ENCODE peak calls at places on chromosomes 11 and 22, in seven cellular contexts. One of them, this sample, is unnamed.

GRCh38 chr11:20353829-20354434 is 9.6 kb upstream of the HTATIP2 start:
- DNase-seq in transverse colon: peak; percentile 45
- DNase-seq in stomach: peak; percentile 29
- DNase-seq in tibial nerve: no peak
- DNase-seq in ovary: no peak
- DNase-seq in sigmoid colon: no peak
- DNase-seq in A549: peak; percentile 44
- DNase-seq in this sample: no peak

GRCh38 chr11:4118107-4118506 is 23.5 kb downstream of the RRM1 start:
- DNase-seq in tibial nerve: no peak
- DNase-seq in A549: no peak
- DNase-seq in stomach: no peak
- DNase-seq in transverse colon: no peak
- DNase-seq in ovary: no peak
- DNase-seq in sigmoid colon: no peak
- DNase-seq in this sample: no peak

GRCh38 chr11:6727971-6728890 is 43.5 kb downstream of the OR2AG2 start:
- DNase-seq in stomach: no peak
- DNase-seq in transverse colon: no peak
- DNase-seq in ovary: no peak
- DNase-seq in A549: no peak
- DNase-seq in tibial nerve: no peak
- DNase-seq in sigmoid colon: no peak
- DNase-seq in this sample: no peak

GRCh38 chr11:11520231-11521015 is 101.4 kb downstream of the GALNT18 start:
- DNase-seq in ovary: no peak
- DNase-seq in stomach: no peak
- DNase-seq in transverse colon: no peak
- DNase-seq in tibial nerve: no peak
- DNase-seq in A549: no peak
- DNase-seq in sigmoid colon: peak; percentile 46
- DNase-seq in this sample: no peak

GRCh38 chr11:102530558-102530957 is at the start of gene MMP7:
- DNase-seq in A549: peak; percentile 46
- DNase-seq in sigmoid colon: no peak
- DNase-seq in ovary: no peak
- DNase-seq in transverse colon: no peak
- DNase-seq in tibial nerve: no peak
- DNase-seq in stomach: no peak
- DNase-seq in this sample: no peak

GRCh38 chr11:65786008-65786785 is 666 bp upstream of the OVOL1 start:
- DNase-seq in ovary: no peak
- DNase-seq in A549: no peak
- DNase-seq in tibial nerve: no peak
- DNase-seq in stomach: peak; percentile 59
- DNase-seq in transverse colon: no peak
- DNase-seq in sigmoid colon: no peak
- DNase-seq in this sample: peak; percentile 81

GRCh38 chr11:96105944-96106343 is 182.0 kb upstream of the MTMR2 start:
- DNase-seq in sigmoid colon: no peak
- DNase-seq in A549: no peak
- DNase-seq in transverse colon: no peak
- DNase-seq in stomach: no peak
- DNase-seq in tibial nerve: no peak
- DNase-seq in ovary: no peak
- DNase-seq in this sample: no peak

GRCh38 chr11:135074397-135074998 is 662.5 kb upstream of the B3GAT1 start:
- DNase-seq in tibial nerve: no peak
- DNase-seq in ovary: no peak
- DNase-seq in A549: no peak
- DNase-seq in transverse colon: no peak
- DNase-seq in sigmoid colon: no peak
- DNase-seq in stomach: no peak
- DNase-seq in this sample: no peak

GRCh38 chr11:61454520-61454919 is 24.6 kb downstream of the SDHAF2 start:
- DNase-seq in A549: no peak
- DNase-seq in stomach: no peak
- DNase-seq in ovary: no peak
- DNase-seq in transverse colon: no peak
- DNase-seq in sigmoid colon: no peak
- DNase-seq in tibial nerve: no peak
- DNase-seq in this sample: no peak

GRCh38 chr11:74141274-74141695 is 29.5 kb downstream of the C2CD3 start:
- DNase-seq in ovary: no peak
- DNase-seq in tibial nerve: no peak
- DNase-seq in stomach: peak; percentile 47
- DNase-seq in sigmoid colon: no peak
- DNase-seq in transverse colon: peak; percentile 17
- DNase-seq in A549: no peak
- DNase-seq in this sample: no peak

GRCh38 chr22:32240461-32240860 is 14.7 kb downstream of the SLC5A4 start:
- DNase-seq in tibial nerve: no peak
- DNase-seq in sigmoid colon: no peak
- DNase-seq in transverse colon: no peak
- DNase-seq in stomach: no peak
- DNase-seq in ovary: no peak
- DNase-seq in A549: no peak
- DNase-seq in this sample: no peak

GRCh38 chr11:68373189-68373809 is 60.9 kb downstream of the LRP5 start:
- DNase-seq in tibial nerve: no peak
- DNase-seq in stomach: no peak
- DNase-seq in sigmoid colon: no peak
- DNase-seq in A549: no peak
- DNase-seq in transverse colon: no peak
- DNase-seq in ovary: peak; percentile 64
- DNase-seq in this sample: no peak

GRCh38 chr11:111531687-111532364 is 8.7 kb upstream of the LAYN start:
- DNase-seq in transverse colon: no peak
- DNase-seq in tibial nerve: no peak
- DNase-seq in sigmoid colon: no peak
- DNase-seq in A549: peak; percentile 80
- DNase-seq in ovary: no peak
- DNase-seq in stomach: no peak
- DNase-seq in this sample: no peak

GRCh38 chr11:131796541-131796940 is 426.1 kb downstream of the NTM start:
- DNase-seq in A549: no peak
- DNase-seq in sigmoid colon: no peak
- DNase-seq in stomach: no peak
- DNase-seq in tibial nerve: no peak
- DNase-seq in transverse colon: no peak
- DNase-seq in ovary: no peak
- DNase-seq in this sample: no peak

GRCh38 chr11:113618360-113618759 is 87.7 kb downstream of the TMPRSS5 start:
- DNase-seq in ovary: no peak
- DNase-seq in stomach: no peak
- DNase-seq in tibial nerve: no peak
- DNase-seq in sigmoid colon: no peak
- DNase-seq in A549: no peak
- DNase-seq in transverse colon: no peak
- DNase-seq in this sample: no peak

GRCh38 chr11:17019231-17019630 is 5.0 kb upstream of the PLEKHA7 start:
- DNase-seq in transverse colon: no peak
- DNase-seq in stomach: no peak
- DNase-seq in A549: no peak
- DNase-seq in tibial nerve: no peak
- DNase-seq in sigmoid colon: no peak
- DNase-seq in ovary: no peak
- DNase-seq in this sample: no peak

GRCh38 chr22:41512421-41513194 is 31.7 kb downstream of the POLR3H start:
- DNase-seq in transverse colon: no peak
- DNase-seq in tibial nerve: no peak
- DNase-seq in A549: peak; percentile 66
- DNase-seq in ovary: peak; percentile 75
- DNase-seq in stomach: no peak
- DNase-seq in sigmoid colon: no peak
- DNase-seq in this sample: no peak

GRCh38 chr22:27105142-27106025 is 448.0 kb downstream of the MIAT start:
- DNase-seq in tibial nerve: peak; percentile 44
- DNase-seq in stomach: peak; percentile 31
- DNase-seq in ovary: peak; percentile 84
- DNase-seq in sigmoid colon: peak; percentile 96
- DNase-seq in A549: no peak
- DNase-seq in transverse colon: peak; percentile 46
- DNase-seq in this sample: peak; percentile 86

GRCh38 chr11:69451289-69451688 is 30.2 kb upstream of the LINC01488 start:
- DNase-seq in tibial nerve: no peak
- DNase-seq in stomach: no peak
- DNase-seq in A549: no peak
- DNase-seq in transverse colon: no peak
- DNase-seq in ovary: no peak
- DNase-seq in sigmoid colon: no peak
- DNase-seq in this sample: no peak

GRCh38 chr22:17633217-17633997 is 4.9 kb upstream of the ATP6V1E1 start:
- DNase-seq in A549: peak; percentile 29
- DNase-seq in stomach: no peak
- DNase-seq in ovary: no peak
- DNase-seq in sigmoid colon: no peak
- DNase-seq in transverse colon: no peak
- DNase-seq in tibial nerve: no peak
- DNase-seq in this sample: no peak

GRCh38 chr22:47190276-47190956 is 428.0 kb downstream of the TBC1D22A start:
- DNase-seq in ovary: peak; percentile 8
- DNase-seq in transverse colon: no peak
- DNase-seq in sigmoid colon: peak; percentile 47
- DNase-seq in stomach: peak; percentile 22
- DNase-seq in A549: no peak
- DNase-seq in tibial nerve: peak; percentile 7
- DNase-seq in this sample: peak; percentile 69
- H3K9me3 ChIP-seq in ovary: no peaks in the 10 kb centered on the region
- H3K9me3 ChIP-seq in transverse colon: peaks cover 6% of the 10 kb centered on the region
- H3K9me3 ChIP-seq in sigmoid colon: no peaks in the 10 kb centered on the region
- H3K9me3 ChIP-seq in stomach: no peaks in the 10 kb centered on the region
- H3K9me3 ChIP-seq in A549: no peaks in the 10 kb centered on the region
- H3K9me3 ChIP-seq in tibial nerve: no peaks in the 10 kb centered on the region
- H3K9me3 ChIP-seq in this sample: no peaks in the 10 kb centered on the region

GRCh38 chr22:31077681-31078080 is 3.4 kb upstream of the SMTN start:
- DNase-seq in sigmoid colon: no peak
- DNase-seq in transverse colon: no peak
- DNase-seq in stomach: no peak
- DNase-seq in A549: no peak
- DNase-seq in ovary: no peak
- DNase-seq in tibial nerve: no peak
- DNase-seq in this sample: no peak
- TF ChIP-seq POLR2A in sigmoid colon: no peak
- TF ChIP-seq POLR2A in transverse colon: no peak
- TF ChIP-seq POLR2A in stomach: no peak
- TF ChIP-seq POLR2A in A549: no peak
- TF ChIP-seq POLR2A in ovary: no peak
- TF ChIP-seq POLR2A in tibial nerve: no peak
- TF ChIP-seq POLR2A in this sample: no peak

GRCh38 chr11:82683029-82683428 is 50.6 kb downstream of the FAM181B start:
- DNase-seq in ovary: no peak
- DNase-seq in transverse colon: no peak
- DNase-seq in stomach: no peak
- DNase-seq in sigmoid colon: no peak
- DNase-seq in tibial nerve: no peak
- DNase-seq in A549: no peak
- DNase-seq in this sample: no peak

GRCh38 chr11:82680252-82680651 is 53.4 kb downstream of the FAM181B start:
- DNase-seq in A549: no peak
- DNase-seq in ovary: no peak
- DNase-seq in sigmoid colon: no peak
- DNase-seq in stomach: no peak
- DNase-seq in transverse colon: peak; percentile 67
- DNase-seq in tibial nerve: no peak
- DNase-seq in this sample: no peak

GRCh38 chr11:82682003-82682751 is 51.5 kb downstream of the FAM181B start:
- DNase-seq in sigmoid colon: no peak
- DNase-seq in transverse colon: peak; percentile 16
- DNase-seq in ovary: no peak
- DNase-seq in A549: peak; percentile 18
- DNase-seq in tibial nerve: no peak
- DNase-seq in stomach: no peak
- DNase-seq in this sample: no peak

DNA sequence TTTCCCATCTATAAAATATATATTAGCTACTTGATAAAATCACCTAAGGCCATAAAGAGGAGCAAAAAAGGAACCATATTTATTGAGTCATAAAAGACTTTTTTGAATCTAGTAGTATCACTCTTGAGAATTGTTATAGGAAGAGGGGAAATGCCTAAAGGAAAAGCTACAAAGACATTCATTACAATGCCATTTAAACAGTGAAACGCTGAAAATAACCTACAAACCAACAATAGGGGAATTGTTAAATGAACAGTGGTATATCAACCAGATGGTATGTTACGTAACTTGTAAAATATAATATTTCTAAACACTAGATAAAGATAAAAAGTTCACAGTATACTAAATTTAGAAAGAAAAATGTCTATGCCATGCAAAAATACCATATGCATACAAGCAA is 47.5 kb downstream of the FAM181B start:
- DNase-seq in tibial nerve: no peak
- DNase-seq in sigmoid colon: no peak
- DNase-seq in stomach: no peak
- DNase-seq in A549: no peak
- DNase-seq in transverse colon: no peak
- DNase-seq in ovary: no peak
- DNase-seq in this sample: no peak
- TF ChIP-seq EP300 in tibial nerve: no peak
- TF ChIP-seq EP300 in sigmoid colon: no peak
- TF ChIP-seq EP300 in stomach: no peak
- TF ChIP-seq EP300 in A549: no peak
- TF ChIP-seq EP300 in transverse colon: no peak
- TF ChIP-seq EP300 in ovary: no peak
- TF ChIP-seq EP300 in this sample: no peak

DNA sequence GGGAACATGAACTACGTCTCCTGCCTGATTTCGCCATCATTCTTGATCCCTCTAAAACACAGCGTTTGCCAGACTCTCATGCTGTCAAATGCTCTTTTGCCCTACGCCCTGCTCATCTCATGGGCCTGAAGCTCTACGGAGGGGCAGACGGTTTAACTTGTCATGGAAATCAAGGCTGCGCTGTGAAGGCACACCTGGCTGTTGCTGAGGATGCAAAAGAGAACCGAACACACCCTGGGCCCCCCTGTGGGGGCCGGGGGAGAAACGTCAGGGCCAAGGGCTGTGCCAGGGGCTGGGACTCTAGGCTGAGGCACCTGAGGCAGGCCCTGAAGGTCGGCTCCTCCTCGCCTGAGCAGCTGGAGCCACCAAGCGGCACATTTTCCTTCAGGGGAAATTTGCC is 957.2 kb downstream of the BRD1 start:
- DNase-seq in sigmoid colon: peak; percentile 37
- DNase-seq in stomach: no peak
- DNase-seq in transverse colon: no peak
- DNase-seq in tibial nerve: no peak
- DNase-seq in A549: no peak
- DNase-seq in ovary: no peak
- DNase-seq in this sample: no peak
- H3K9me3 ChIP-seq in sigmoid colon: no peaks in the 10 kb centered on the region
- H3K9me3 ChIP-seq in stomach: no peaks in the 10 kb centered on the region
- H3K9me3 ChIP-seq in transverse colon: no peaks in the 10 kb centered on the region
- H3K9me3 ChIP-seq in tibial nerve: no peaks in the 10 kb centered on the region
- H3K9me3 ChIP-seq in A549: no peaks in the 10 kb centered on the region
- H3K9me3 ChIP-seq in ovary: no peaks in the 10 kb centered on the region
- H3K9me3 ChIP-seq in this sample: no peaks in the 10 kb centered on the region